ENCODE peak calls at places on chromosomes 13 and 19, in four cellular contexts. One of them, this sample, is unnamed.

GRCh38 chr13:65909501-65909900 is 1320.6 kb downstream of the PCDH9 start:
- DNase-seq in lower lobe of right lung: no peak
- DNase-seq in stomach: no peak
- DNase-seq in heart left ventricle: no peak
- DNase-seq in this sample: no peak

GRCh38 chr13:58452123-58452623 is 820.6 kb downstream of the PCDH17 start:
- DNase-seq in lower lobe of right lung: no peak
- DNase-seq in stomach: no peak
- DNase-seq in heart left ventricle: no peak
- DNase-seq in this sample: no peak

GRCh38 chr19:33132425-33132824 is 511 bp downstream of the WDR88 start:
- DNase-seq in heart left ventricle: no peak
- DNase-seq in stomach: no peak
- DNase-seq in lower lobe of right lung: no peak
- DNase-seq in this sample: no peak

GRCh38 chr19:15913384-15913783 is 15.5 kb upstream of the CYP4F2 start:
- DNase-seq in lower lobe of right lung: no peak
- DNase-seq in stomach: peak
- DNase-seq in heart left ventricle: no peak
- DNase-seq in this sample: no peak

GRCh38 chr13:46176756-46177155 is 5.2 kb downstream of the LCP1 start:
- DNase-seq in heart left ventricle: no peak
- DNase-seq in stomach: no peak
- DNase-seq in lower lobe of right lung: no peak
- DNase-seq in this sample: no peak

GRCh38 chr13:34886476-34886875 is 55.6 kb upstream of the NBEA start:
- DNase-seq in heart left ventricle: no peak
- DNase-seq in lower lobe of right lung: no peak
- DNase-seq in stomach: no peak
- DNase-seq in this sample: no peak

GRCh38 chr13:31476266-31476665 is 263.1 kb upstream of the RXFP2 start:
- DNase-seq in stomach: no peak
- DNase-seq in lower lobe of right lung: no peak
- DNase-seq in heart left ventricle: no peak
- DNase-seq in this sample: peak

GRCh38 chr13:40205771-40206240 is 460.6 kb downstream of the FOXO1 start:
- DNase-seq in heart left ventricle: no peak
- DNase-seq in lower lobe of right lung: no peak
- DNase-seq in stomach: no peak
- DNase-seq in this sample: no peak

GRCh38 chr13:113495494-113496251 is 5.2 kb upstream of the DCUN1D2 start:
- DNase-seq in stomach: no peak
- DNase-seq in lower lobe of right lung: no peak
- DNase-seq in heart left ventricle: no peak
- DNase-seq in this sample: peak

GRCh38 chr13:83618966-83619365 is 263.3 kb downstream of the SLITRK1 start:
- DNase-seq in heart left ventricle: no peak
- DNase-seq in lower lobe of right lung: no peak
- DNase-seq in stomach: no peak
- DNase-seq in this sample: peak

GRCh38 chr13:93270769-93271753 is 44.5 kb downstream of the GPC6 start:
- DNase-seq in stomach: no peak
- DNase-seq in lower lobe of right lung: no peak
- DNase-seq in heart left ventricle: no peak
- DNase-seq in this sample: no peak

GRCh38 chr13:48769107-48769704 is 115.5 kb downstream of the CYSLTR2 start:
- DNase-seq in stomach: peak
- DNase-seq in heart left ventricle: peak
- DNase-seq in lower lobe of right lung: no peak
- DNase-seq in this sample: peak

GRCh38 chr19:13169769-13170168 is 19.6 kb downstream of the IER2 start:
- DNase-seq in stomach: peak
- DNase-seq in heart left ventricle: no peak
- DNase-seq in lower lobe of right lung: no peak
- DNase-seq in this sample: peak

GRCh38 chr13:32984857-32985626 is 31.2 kb upstream of the KL start:
- DNase-seq in lower lobe of right lung: no peak
- DNase-seq in heart left ventricle: no peak
- DNase-seq in stomach: peak
- DNase-seq in this sample: peak

GRCh38 chr19:58476498-58477015 is 405 bp downstream of the ZNF446 start:
- DNase-seq in heart left ventricle: no peak
- DNase-seq in lower lobe of right lung: no peak
- DNase-seq in stomach: no peak
- DNase-seq in this sample: peak

GRCh38 chr13:60328073-60328472 is 68.9 kb upstream of the TDRD3 start:
- DNase-seq in stomach: no peak
- DNase-seq in heart left ventricle: no peak
- DNase-seq in lower lobe of right lung: no peak
- DNase-seq in this sample: no peak

DNA sequence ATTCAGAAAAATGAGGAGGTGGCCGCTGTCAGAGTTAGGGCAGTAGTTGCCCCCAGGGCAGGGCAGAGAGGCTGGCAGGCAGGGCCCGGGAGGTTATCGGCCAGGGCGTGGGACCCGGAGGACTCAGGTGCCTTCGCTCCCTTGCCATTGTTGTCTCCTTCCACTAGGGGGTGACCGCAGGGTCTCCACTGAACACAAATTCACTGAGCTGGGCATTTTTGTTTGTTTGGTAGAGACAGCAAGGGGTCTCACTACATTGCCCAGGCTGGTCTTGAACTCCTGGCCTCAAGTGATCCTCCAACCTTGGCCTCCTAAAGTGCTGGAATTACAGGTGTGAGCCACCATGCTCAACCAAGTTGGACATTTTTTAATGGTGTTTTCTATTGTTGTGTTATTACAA is 25.1 kb downstream of the CARS2 start:
- DNase-seq in lower lobe of right lung: no peak
- DNase-seq in stomach: no peak
- DNase-seq in heart left ventricle: no peak
- DNase-seq in this sample: peak
- TF ChIP-seq CTCF in lower lobe of right lung: peak
- TF ChIP-seq CTCF in stomach: no peak
- TF ChIP-seq CTCF in heart left ventricle: no peak
- TF ChIP-seq CTCF in this sample: peak

GRCh38 chr13:22569830-22570229 is 610.9 kb upstream of the SGCG start:
- DNase-seq in lower lobe of right lung: no peak
- DNase-seq in heart left ventricle: no peak
- DNase-seq in stomach: no peak
- DNase-seq in this sample: no peak
- TF ChIP-seq CTCF in lower lobe of right lung: no peak
- TF ChIP-seq CTCF in heart left ventricle: peak
- TF ChIP-seq CTCF in stomach: no peak
- TF ChIP-seq CTCF in this sample: no peak

GRCh38 chr19:4375620-4376228 is 24.6 kb downstream of the SH3GL1 start:
- DNase-seq in lower lobe of right lung: no peak
- DNase-seq in heart left ventricle: peak
- DNase-seq in stomach: no peak
- DNase-seq in this sample: peak
- TF ChIP-seq CTCF in lower lobe of right lung: peak
- TF ChIP-seq CTCF in heart left ventricle: no peak
- TF ChIP-seq CTCF in stomach: no peak
- TF ChIP-seq CTCF in this sample: peak

GRCh38 chr13:23375007-23375971 is 58.2 kb downstream of the SACS start:
- DNase-seq in heart left ventricle: peak
- DNase-seq in lower lobe of right lung: peak
- DNase-seq in stomach: peak
- DNase-seq in this sample: peak
- TF ChIP-seq CTCF in heart left ventricle: no peak
- TF ChIP-seq CTCF in lower lobe of right lung: peak
- TF ChIP-seq CTCF in stomach: no peak
- TF ChIP-seq CTCF in this sample: no peak

GRCh38 chr19:56163097-56163496 is 12.7 kb upstream of the GALP start:
- DNase-seq in lower lobe of right lung: no peak
- DNase-seq in heart left ventricle: no peak
- DNase-seq in stomach: no peak
- DNase-seq in this sample: no peak

GRCh38 chr19:56170261-56170660 is 5.5 kb upstream of the GALP start:
- DNase-seq in stomach: no peak
- DNase-seq in lower lobe of right lung: peak
- DNase-seq in heart left ventricle: peak
- DNase-seq in this sample: peak

GRCh38 chr19:56161534-56161933 is 14.3 kb upstream of the GALP start:
- DNase-seq in lower lobe of right lung: no peak
- DNase-seq in stomach: no peak
- DNase-seq in heart left ventricle: no peak
- DNase-seq in this sample: no peak

GRCh38 chr19:56162258-56162657 is 13.6 kb upstream of the GALP start:
- DNase-seq in stomach: no peak
- DNase-seq in lower lobe of right lung: no peak
- DNase-seq in heart left ventricle: no peak
- DNase-seq in this sample: no peak

GRCh38 chr19:56167064-56167578 is 8.7 kb upstream of the GALP start:
- DNase-seq in lower lobe of right lung: no peak
- DNase-seq in stomach: no peak
- DNase-seq in heart left ventricle: no peak
- DNase-seq in this sample: peak
- TF ChIP-seq CTCF in lower lobe of right lung: no peak
- TF ChIP-seq CTCF in stomach: no peak
- TF ChIP-seq CTCF in heart left ventricle: no peak
- TF ChIP-seq CTCF in this sample: no peak